ENCODE peak calls at places on chromosomes 7 and 10, in nine cellular contexts. P is fibroblast of lung, A is thoracic aorta, W is brain microvascular endothelial cell, C is endothelial cell, E is H9, X is colonic mucosa, B is lower lobe of right lung, G is foreskin fibroblast. S is an unnamed sample.
A peak's percentile ranks its signal among the peaks of the same experiment; 100 is the strongest.

GRCh38 chr10:4470231-4470840 is 355.7 kb upstream of the AKR1E2 start:
- DNase-seq in C (no peak), B (no peak), X (no peak), A (no peak), E (no peak), W (peak; percentile 82), P (peak; percentile 94), G (peak; percentile 88), S (no peak)

GRCh38 chr7:30613366-30614325 is 19.0 kb downstream of the GARS1 start:
- DNase-seq in E (no peak), X (no peak), P (peak; percentile 47), C (no peak), B (no peak), G (no peak), W (no peak), A (no peak), S (no peak)

GRCh38 chr7:106346678-106347217 is 62.0 kb upstream of the NAMPT start:
- DNase-seq in C (no peak), B (no peak), X (no peak), E (no peak), G (peak; percentile 90), W (peak; percentile 88), A (no peak), P (peak; percentile 95), S (no peak)

GRCh38 chr10:59958882-59959281 is 52.5 kb upstream of the CCDC6 start:
- DNase-seq in P (no peak), X (no peak), B (no peak), C (no peak), W (no peak), G (no peak), A (no peak), E (no peak), S (no peak)

GRCh38 chr7:139827042-139827441 is 2.0 kb upstream of the TBXAS1 start:
- DNase-seq in E (no peak), A (no peak), G (no peak), X (no peak), C (no peak), P (no peak), W (no peak), B (no peak), S (no peak)

GRCh38 chr10:22334414-22335203 is 10.7 kb upstream of the SPAG6 start:
- DNase-seq in P (no peak), E (peak; percentile 84), A (no peak), B (no peak), C (peak; percentile 56), G (no peak), X (peak; percentile 34), W (no peak), S (no peak)

GRCh38 chr10:112559328-112559727 is 112.3 kb downstream of the VTI1A start:
- DNase-seq in X (no peak), W (no peak), A (no peak), P (no peak), B (no peak), C (no peak), E (no peak), G (no peak), S (no peak)

GRCh38 chr7:22549667-22550513 is 49.9 kb upstream of the STEAP1B start:
- DNase-seq in A (no peak), E (peak; percentile 95), P (peak; percentile 42), C (peak; percentile 84), X (no peak), G (no peak), W (peak; percentile 19), B (no peak), S (peak; percentile 62)

GRCh38 chr10:110865184-110865803 is 6.4 kb upstream of the PDCD4 start:
- DNase-seq in A (no peak), C (no peak), E (no peak), W (no peak), B (no peak), P (peak; percentile 70), G (peak; percentile 62), X (peak; percentile 76), S (no peak)

GRCh38 chr7:110071219-110071618 is 1019.7 kb upstream of the LRRN3 start:
- DNase-seq in E (no peak), G (no peak), B (no peak), P (no peak), X (no peak), A (no peak), W (no peak), C (no peak), S (no peak)

GRCh38 chr7:10940748-10941358 is 32.8 kb upstream of the PHF14 start:
- DNase-seq in X (peak; percentile 36), P (no peak), B (no peak), W (no peak), A (no peak), E (no peak), G (no peak), C (no peak), S (no peak)

GRCh38 chr7:20311743-20312042 is 19.0 kb upstream of the ITGB8 start:
- DNase-seq in P (no peak), X (no peak), A (no peak), B (no peak), W (no peak), C (no peak), E (no peak), G (no peak), S (no peak)

GRCh38 chr10:23439920-23440875 is 1.3 kb downstream of the OTUD1 start:
- DNase-seq in E (peak; percentile 35), W (peak; percentile 29), P (peak; percentile 34), C (peak; percentile 20), G (peak; percentile 24), X (peak; percentile 42), A (peak; percentile 2), B (peak; percentile 69), S (no peak)

GRCh38 chr7:42854521-42855118 is 57.2 kb downstream of the C7orf25 start:
- DNase-seq in A (no peak), C (no peak), W (no peak), G (no peak), E (no peak), P (no peak), X (no peak), B (no peak), S (no peak)

GRCh38 chr10:672139-672538 is 17.3 kb downstream of the DIP2C start:
- DNase-seq in B (no peak), W (no peak), P (no peak), X (peak; percentile 10), G (no peak), E (no peak), C (no peak), A (no peak), S (no peak)

GRCh38 chr10:102230861-102231356 is 4.8 kb downstream of the ELOVL3 start:
- DNase-seq in G (peak; percentile 24), E (peak; percentile 69), W (no peak), X (peak; percentile 48), A (no peak), B (peak; percentile 72), P (no peak), C (peak; percentile 44), S (no peak)

GRCh38 chr7:102989161-102989560 is 76.4 kb downstream of the LRRC17 start:
- DNase-seq in G (no peak), E (no peak), A (no peak), W (no peak), C (no peak), B (no peak), X (no peak), P (no peak), S (no peak)

GRCh38 chr10:114322344-114322743 is 82.0 kb downstream of the AFAP1L2 start:
- DNase-seq in B (no peak), P (peak; percentile 60), E (no peak), G (no peak), W (peak; percentile 25), A (no peak), C (no peak), X (no peak), S (no peak)

GRCh38 chr7:148854975-148855374 is 29.1 kb downstream of the EZH2 start:
- DNase-seq in P (no peak), C (no peak), A (no peak), E (no peak), W (no peak), G (no peak), X (no peak), B (no peak), S (no peak)

GRCh38 chr10:113473851-113474250 is 79.0 kb upstream of the HABP2 start:
- DNase-seq in B (no peak), X (no peak), G (no peak), E (no peak), P (peak; percentile 72), C (no peak), W (no peak), A (no peak), S (no peak)

GRCh38 chr10:89662596-89662995 is 17.6 kb upstream of the PANK1 start:
- DNase-seq in W (no peak), E (no peak), G (peak; percentile 33), C (no peak), P (no peak), A (no peak), X (no peak), B (no peak), S (no peak)

GRCh38 chr10:82162549-82163210 is 287.7 kb downstream of the NRG3 start:
- DNase-seq in A (no peak), E (no peak), W (no peak), B (no peak), X (no peak), G (no peak), P (no peak), C (no peak), S (no peak)
- TF ChIP-seq CTCF in A (no peak), E (no peak), W (no peak), B (no peak), X (no peak), G (no peak), P (no peak), C (no peak), S (no peak)

DNA sequence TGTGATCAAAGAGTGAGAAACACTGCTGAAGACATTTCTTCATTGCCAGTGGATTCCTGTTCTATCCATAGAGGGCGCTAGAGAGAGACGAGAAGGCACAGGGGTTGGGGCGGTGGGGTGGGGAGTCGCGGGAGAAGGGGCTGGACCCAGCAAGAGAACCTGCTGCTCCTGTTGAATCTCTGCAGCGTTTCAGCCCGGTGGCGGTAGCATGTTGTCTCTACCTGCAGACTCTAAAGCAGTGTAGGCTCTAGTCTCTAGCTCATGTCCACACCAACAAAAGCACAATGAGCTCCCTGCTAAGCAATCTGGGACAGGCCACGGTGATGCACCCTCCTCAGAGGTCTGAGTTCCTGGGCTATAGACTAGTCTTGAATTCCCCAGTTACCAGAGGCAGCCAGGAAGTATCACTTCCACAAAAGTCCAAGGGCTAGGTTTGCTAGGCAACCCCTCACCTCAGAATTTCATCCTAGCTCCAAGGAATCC is 167.7 kb downstream of the DGKB start:
- DNase-seq in C (peak; percentile 18), X (no peak), E (peak; percentile 86), G (no peak), B (no peak), W (no peak), P (no peak), A (no peak), S (no peak)
- TF ChIP-seq CTCF in C (peak; percentile 51), X (no peak), E (peak; percentile 73), G (no peak), B (no peak), W (peak; percentile 40), P (no peak), A (no peak), S (no peak)

GRCh38 chr7:18693401-18693800 is 197.9 kb downstream of the HDAC9 start:
- DNase-seq in P (peak; percentile 73), B (no peak), E (no peak), X (no peak), C (peak; percentile 9), A (no peak), G (peak; percentile 87), W (peak; percentile 78), S (no peak)
- TF ChIP-seq CTCF in P (peak; percentile 87), B (peak; percentile 46), E (peak; percentile 67), X (peak; percentile 23), C (no peak), A (peak; percentile 64), G (peak; percentile 78), W (peak; percentile 87), S (no peak)

GRCh38 chr10:78258303-78259030 is 224.8 kb downstream of the RPS24 start:
- DNase-seq in W (no peak), B (peak; percentile 83), C (no peak), G (no peak), E (no peak), A (no peak), P (no peak), X (no peak), S (no peak)
- TF ChIP-seq CTCF in W (no peak), B (peak; percentile 11), C (no peak), G (no peak), E (peak; percentile 62), A (no peak), P (no peak), X (no peak), S (no peak)

S was measured in omental fat pad.